ENCODE peak calls at places on chromosomes 2 and 18, in seven cellular contexts. One of them, this sample, is unnamed.

GRCh38 chr18:48864876-48865275 is 85.9 kb downstream of the SMAD7 start:
- DNase-seq in SK-N-SH: no peak
- DNase-seq in HCT116: no peak
- DNase-seq in PC-3: no peak
- DNase-seq in MM.1S: no peak
- DNase-seq in hepatocyte: no peak
- DNase-seq in OCI-LY7: no peak
- DNase-seq in this sample: no peak

GRCh38 chr2:190887089-190887488 is 6.5 kb downstream of the GLS start:
- DNase-seq in SK-N-SH: no peak
- DNase-seq in HCT116: no peak
- DNase-seq in PC-3: peak; percentile 52
- DNase-seq in MM.1S: no peak
- DNase-seq in hepatocyte: no peak
- DNase-seq in OCI-LY7: no peak
- DNase-seq in this sample: no peak

GRCh38 chr18:8793445-8794132 is 88.2 kb downstream of the MTCL1 start:
- DNase-seq in SK-N-SH: peak; percentile 75
- DNase-seq in HCT116: no peak
- DNase-seq in PC-3: peak; percentile 37
- DNase-seq in MM.1S: no peak
- DNase-seq in hepatocyte: no peak
- DNase-seq in OCI-LY7: no peak
- DNase-seq in this sample: no peak

GRCh38 chr2:112547333-112547732 is 5.1 kb downstream of the POLR1B start:
- DNase-seq in SK-N-SH: no peak
- DNase-seq in HCT116: no peak
- DNase-seq in PC-3: no peak
- DNase-seq in MM.1S: no peak
- DNase-seq in hepatocyte: peak; percentile 20
- DNase-seq in OCI-LY7: no peak
- DNase-seq in this sample: no peak

GRCh38 chr2:48137829-48138228 is 231.5 kb upstream of the FBXO11 start:
- DNase-seq in SK-N-SH: no peak
- DNase-seq in HCT116: no peak
- DNase-seq in PC-3: no peak
- DNase-seq in MM.1S: no peak
- DNase-seq in hepatocyte: no peak
- DNase-seq in OCI-LY7: no peak
- DNase-seq in this sample: no peak

GRCh38 chr2:71884303-71885042 is 263.2 kb downstream of the CYP26B1 start:
- DNase-seq in SK-N-SH: no peak
- DNase-seq in HCT116: no peak
- DNase-seq in PC-3: peak; percentile 89
- DNase-seq in MM.1S: no peak
- DNase-seq in hepatocyte: no peak
- DNase-seq in OCI-LY7: no peak
- DNase-seq in this sample: no peak

GRCh38 chr18:76231402-76231801 is 263.6 kb downstream of the ZNF516 start:
- DNase-seq in SK-N-SH: no peak
- DNase-seq in HCT116: no peak
- DNase-seq in PC-3: no peak
- DNase-seq in MM.1S: no peak
- DNase-seq in hepatocyte: no peak
- DNase-seq in OCI-LY7: no peak
- DNase-seq in this sample: no peak

GRCh38 chr18:10032331-10032979 is 118.6 kb downstream of the VAPA start:
- DNase-seq in SK-N-SH: peak; percentile 46
- DNase-seq in HCT116: no peak
- DNase-seq in PC-3: no peak
- DNase-seq in MM.1S: no peak
- DNase-seq in hepatocyte: no peak
- DNase-seq in OCI-LY7: no peak
- DNase-seq in this sample: peak; percentile 73

GRCh38 chr2:242085941-242086621 is 216.6 kb downstream of the RTP5 start:
- DNase-seq in SK-N-SH: no peak
- DNase-seq in HCT116: no peak
- DNase-seq in PC-3: peak; percentile 2
- DNase-seq in MM.1S: peak; percentile 64
- DNase-seq in hepatocyte: no peak
- DNase-seq in OCI-LY7: peak; percentile 50
- DNase-seq in this sample: no peak

GRCh38 chr2:44819061-44819460 is 122.4 kb upstream of the SIX3 start:
- DNase-seq in SK-N-SH: no peak
- DNase-seq in HCT116: no peak
- DNase-seq in PC-3: no peak
- DNase-seq in MM.1S: no peak
- DNase-seq in hepatocyte: no peak
- DNase-seq in OCI-LY7: no peak
- DNase-seq in this sample: no peak

GRCh38 chr2:238916875-238917590 is 69.1 kb downstream of the TWIST2 start:
- DNase-seq in SK-N-SH: no peak
- DNase-seq in HCT116: no peak
- DNase-seq in PC-3: peak; percentile 67
- DNase-seq in MM.1S: no peak
- DNase-seq in hepatocyte: no peak
- DNase-seq in OCI-LY7: no peak
- DNase-seq in this sample: no peak

GRCh38 chr2:117055499-117056375 is 758.8 kb upstream of the DDX18 start:
- DNase-seq in SK-N-SH: no peak
- DNase-seq in HCT116: no peak
- DNase-seq in PC-3: no peak
- DNase-seq in MM.1S: no peak
- DNase-seq in hepatocyte: no peak
- DNase-seq in OCI-LY7: no peak
- DNase-seq in this sample: no peak

GRCh38 chr2:117056376-117056748 is 758.1 kb upstream of the DDX18 start:
- DNase-seq in SK-N-SH: no peak
- DNase-seq in HCT116: no peak
- DNase-seq in PC-3: no peak
- DNase-seq in MM.1S: no peak
- DNase-seq in hepatocyte: no peak
- DNase-seq in OCI-LY7: no peak
- DNase-seq in this sample: no peak

GRCh38 chr2:117057021-117057420 is 757.5 kb upstream of the DDX18 start:
- DNase-seq in SK-N-SH: no peak
- DNase-seq in HCT116: no peak
- DNase-seq in PC-3: no peak
- DNase-seq in MM.1S: no peak
- DNase-seq in hepatocyte: peak; percentile 32
- DNase-seq in OCI-LY7: no peak
- DNase-seq in this sample: no peak

DNA sequence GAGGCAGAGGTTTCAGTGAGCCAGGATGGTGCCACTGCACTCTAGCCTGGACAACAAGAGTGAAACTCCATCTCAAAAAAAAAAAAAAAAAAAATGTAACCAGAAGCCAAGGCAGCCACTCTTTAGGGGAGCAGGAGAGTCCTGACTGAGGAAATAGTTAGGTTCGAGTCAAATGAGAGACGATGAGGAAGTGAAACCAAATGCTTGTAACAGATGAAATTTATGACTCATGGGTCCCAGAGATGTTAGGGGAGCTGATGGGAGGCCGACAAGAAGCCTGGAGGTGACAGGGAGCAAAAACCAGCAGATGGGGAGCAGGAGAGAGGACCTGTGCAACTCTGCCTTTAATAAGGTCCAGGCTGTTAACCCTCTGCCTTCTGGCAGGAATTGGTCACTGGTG is 756.1 kb upstream of the DDX18 start:
- DNase-seq in SK-N-SH: no peak
- DNase-seq in HCT116: no peak
- DNase-seq in PC-3: no peak
- DNase-seq in MM.1S: peak; percentile 71
- DNase-seq in hepatocyte: no peak
- DNase-seq in OCI-LY7: peak; percentile 61
- DNase-seq in this sample: no peak
- TF ChIP-seq EZH2phosphoT487 in SK-N-SH: no peak
- TF ChIP-seq EZH2phosphoT487 in HCT116: no peak
- TF ChIP-seq EZH2phosphoT487 in PC-3: no peak
- TF ChIP-seq EZH2phosphoT487 in MM.1S: no peak
- TF ChIP-seq EZH2phosphoT487 in hepatocyte: no peak
- TF ChIP-seq EZH2phosphoT487 in OCI-LY7: no peak
- TF ChIP-seq EZH2phosphoT487 in this sample: no peak

GRCh38 chr2:220191737-220192136 is 564.3 kb downstream of the SLC4A3 start:
- DNase-seq in SK-N-SH: no peak
- DNase-seq in HCT116: no peak
- DNase-seq in PC-3: no peak
- DNase-seq in MM.1S: no peak
- DNase-seq in hepatocyte: no peak
- DNase-seq in OCI-LY7: no peak
- DNase-seq in this sample: no peak

GRCh38 chr2:220188031-220188430 is 560.6 kb downstream of the SLC4A3 start:
- DNase-seq in SK-N-SH: no peak
- DNase-seq in HCT116: no peak
- DNase-seq in PC-3: peak; percentile 98
- DNase-seq in MM.1S: no peak
- DNase-seq in hepatocyte: peak; percentile 53
- DNase-seq in OCI-LY7: no peak
- DNase-seq in this sample: no peak

GRCh38 chr2:220191031-220191430 is 563.6 kb downstream of the SLC4A3 start:
- DNase-seq in SK-N-SH: no peak
- DNase-seq in HCT116: no peak
- DNase-seq in PC-3: no peak
- DNase-seq in MM.1S: no peak
- DNase-seq in hepatocyte: no peak
- DNase-seq in OCI-LY7: no peak
- DNase-seq in this sample: no peak

GRCh38 chr2:220194630-220195029 is 567.2 kb downstream of the SLC4A3 start:
- DNase-seq in SK-N-SH: no peak
- DNase-seq in HCT116: no peak
- DNase-seq in PC-3: peak; percentile 33
- DNase-seq in MM.1S: no peak
- DNase-seq in hepatocyte: no peak
- DNase-seq in OCI-LY7: no peak
- DNase-seq in this sample: no peak

GRCh38 chr2:220192994-220193753 is 565.7 kb downstream of the SLC4A3 start:
- DNase-seq in SK-N-SH: no peak
- DNase-seq in HCT116: no peak
- DNase-seq in PC-3: peak; percentile 98
- DNase-seq in MM.1S: no peak
- DNase-seq in hepatocyte: no peak
- DNase-seq in OCI-LY7: no peak
- DNase-seq in this sample: no peak
- H3K9me3 ChIP-seq in SK-N-SH: no peaks in the 10 kb centered on the region
- H3K9me3 ChIP-seq in HCT116: peaks cover 22% of the 10 kb centered on the region
- H3K9me3 ChIP-seq in PC-3: peaks cover 4% of the 10 kb centered on the region
- H3K9me3 ChIP-seq in MM.1S: no peaks in the 10 kb centered on the region
- H3K9me3 ChIP-seq in hepatocyte: no peaks in the 10 kb centered on the region
- H3K9me3 ChIP-seq in OCI-LY7: no peaks in the 10 kb centered on the region
- H3K9me3 ChIP-seq in this sample: no peaks in the 10 kb centered on the region

DNA sequence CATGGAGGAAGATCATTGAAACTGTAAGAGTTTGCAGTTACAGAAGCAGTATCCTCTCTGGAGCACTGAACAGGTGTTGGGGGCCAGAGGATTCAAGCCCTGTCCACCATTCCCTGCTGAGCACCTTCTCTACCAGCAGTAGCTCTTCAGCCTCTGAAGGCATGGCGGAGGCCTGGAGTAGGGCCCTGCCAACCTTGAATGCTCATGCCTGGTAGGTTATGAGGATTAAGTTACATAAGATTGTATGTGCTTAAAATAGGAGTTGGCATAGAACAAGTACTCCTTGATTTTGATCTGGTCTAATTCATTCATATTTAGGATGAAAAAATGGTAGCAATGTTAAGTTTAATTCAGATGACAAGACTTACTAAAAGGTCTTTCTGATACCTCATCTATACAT is 40.2 kb downstream of the FMNL2 start:
- DNase-seq in SK-N-SH: no peak
- DNase-seq in HCT116: no peak
- DNase-seq in PC-3: no peak
- DNase-seq in MM.1S: no peak
- DNase-seq in hepatocyte: no peak
- DNase-seq in OCI-LY7: no peak
- DNase-seq in this sample: no peak
- TF ChIP-seq EZH2phosphoT487 in SK-N-SH: no peak
- TF ChIP-seq EZH2phosphoT487 in HCT116: no peak
- TF ChIP-seq EZH2phosphoT487 in PC-3: no peak
- TF ChIP-seq EZH2phosphoT487 in MM.1S: no peak
- TF ChIP-seq EZH2phosphoT487 in hepatocyte: no peak
- TF ChIP-seq EZH2phosphoT487 in OCI-LY7: no peak
- TF ChIP-seq EZH2phosphoT487 in this sample: no peak

GRCh38 chr18:62737474-62737873 is 22.1 kb downstream of the PHLPP1 start:
- DNase-seq in SK-N-SH: no peak
- DNase-seq in HCT116: no peak
- DNase-seq in PC-3: no peak
- DNase-seq in MM.1S: no peak
- DNase-seq in hepatocyte: no peak
- DNase-seq in OCI-LY7: no peak
- DNase-seq in this sample: no peak
- H3K9me3 ChIP-seq in SK-N-SH: no peaks in the 10 kb centered on the region
- H3K9me3 ChIP-seq in HCT116: no peaks in the 10 kb centered on the region
- H3K9me3 ChIP-seq in PC-3: no peaks in the 10 kb centered on the region
- H3K9me3 ChIP-seq in MM.1S: no peaks in the 10 kb centered on the region
- H3K9me3 ChIP-seq in hepatocyte: no peaks in the 10 kb centered on the region
- H3K9me3 ChIP-seq in OCI-LY7: no peaks in the 10 kb centered on the region
- H3K9me3 ChIP-seq in this sample: no peaks in the 10 kb centered on the region

DNA sequence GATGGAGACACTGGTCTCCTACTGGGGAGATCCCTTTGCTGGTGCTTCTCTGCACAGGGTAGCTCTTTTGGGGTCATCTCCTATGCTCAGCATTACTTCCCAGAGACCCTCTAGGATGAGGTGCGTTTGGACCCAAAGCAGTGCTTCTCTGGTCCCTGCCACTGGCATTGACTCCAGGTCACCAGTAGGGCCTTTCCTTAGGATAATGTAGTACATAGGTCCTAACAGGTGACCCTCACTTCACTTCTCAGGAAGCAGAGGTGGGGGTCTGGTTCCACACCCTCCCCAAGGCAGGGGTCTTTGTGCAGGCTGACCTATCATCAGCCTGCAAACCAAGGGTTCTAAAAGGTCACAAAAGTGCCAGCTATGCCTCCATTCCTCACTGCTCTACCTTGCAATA is 145.8 kb upstream of the HS6ST1 start:
- DNase-seq in SK-N-SH: no peak
- DNase-seq in HCT116: no peak
- DNase-seq in PC-3: no peak
- DNase-seq in MM.1S: no peak
- DNase-seq in hepatocyte: no peak
- DNase-seq in OCI-LY7: no peak
- DNase-seq in this sample: peak; percentile 0
- TF ChIP-seq EZH2phosphoT487 in SK-N-SH: no peak
- TF ChIP-seq EZH2phosphoT487 in HCT116: no peak
- TF ChIP-seq EZH2phosphoT487 in PC-3: no peak
- TF ChIP-seq EZH2phosphoT487 in MM.1S: no peak
- TF ChIP-seq EZH2phosphoT487 in hepatocyte: no peak
- TF ChIP-seq EZH2phosphoT487 in OCI-LY7: no peak
- TF ChIP-seq EZH2phosphoT487 in this sample: no peak

DNA sequence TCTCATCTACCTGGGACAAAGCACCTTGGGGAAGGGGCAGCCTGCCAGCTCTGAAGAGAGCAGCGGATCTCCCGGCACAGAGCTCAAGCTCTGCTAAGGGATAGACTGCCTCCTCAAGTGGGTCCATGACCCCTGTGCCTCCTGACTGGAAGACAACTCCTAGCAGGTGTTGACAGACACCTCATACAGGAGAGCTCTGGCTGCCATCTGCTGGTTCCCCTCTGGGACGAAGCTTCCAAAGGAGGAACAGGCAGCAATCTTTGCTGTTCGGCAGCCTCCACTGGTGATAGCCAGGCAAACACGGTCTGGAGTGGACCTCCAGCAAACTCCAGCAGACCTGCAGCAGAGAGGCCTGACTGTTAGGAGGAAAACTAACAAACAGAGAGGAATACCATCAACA is 549.9 kb upstream of the LRATD1 start:
- DNase-seq in SK-N-SH: no peak
- DNase-seq in HCT116: no peak
- DNase-seq in PC-3: no peak
- DNase-seq in MM.1S: no peak
- DNase-seq in hepatocyte: no peak
- DNase-seq in OCI-LY7: no peak
- DNase-seq in this sample: no peak
- H3K9me3 ChIP-seq in SK-N-SH: no peaks in the 10 kb centered on the region
- H3K9me3 ChIP-seq in HCT116: peaks cover 3% of the 10 kb centered on the region
- H3K9me3 ChIP-seq in PC-3: no peaks in the 10 kb centered on the region
- H3K9me3 ChIP-seq in MM.1S: no peaks in the 10 kb centered on the region
- H3K9me3 ChIP-seq in hepatocyte: no peaks in the 10 kb centered on the region
- H3K9me3 ChIP-seq in OCI-LY7: no peaks in the 10 kb centered on the region
- H3K9me3 ChIP-seq in this sample: no peaks in the 10 kb centered on the region

This sample was measured in neural progenitor cell.